ENCODE peak calls at places on chromosomes 2 and 18, in seven cellular contexts. G is lower leg skin; K is cerebellar cortex; F is globus pallidus; W is effector memory CD4-positive, alpha-beta T cell; A is AG10803; D is GM13977. Y is an unnamed sample.

GRCh38 chr2:226526731-226527130 is 272.9 kb downstream of the IRS1 start:
- DNase-seq in G (no peak), A (peak; percentile 60), F (no peak), D (no peak), W (no peak), K (no peak), Y (no peak)

GRCh38 chr2:104412384-104412783 is 441.5 kb upstream of the POU3F3 start:
- DNase-seq in A (peak; percentile 20), D (peak; percentile 60), K (peak; percentile 33), F (peak; percentile 77), W (no peak), G (no peak), Y (no peak)

GRCh38 chr2:233056961-233057605 is 3.1 kb upstream of the INPP5D start:
- DNase-seq in K (no peak), A (no peak), G (no peak), F (no peak), D (no peak), W (no peak), Y (no peak)

GRCh38 chr2:204116154-204116792 is 179.7 kb downstream of the ICOS start:
- DNase-seq in W (no peak), G (no peak), K (peak; percentile 34), D (no peak), A (no peak), F (peak; percentile 78), Y (no peak)

GRCh38 chr2:218002792-218003191 is at the start of gene TNS1:
- DNase-seq in D (no peak), K (no peak), G (no peak), F (no peak), A (peak; percentile 64), W (no peak), Y (no peak)

GRCh38 chr18:31977270-31977872 is 34.4 kb upstream of the TRAPPC8 start:
- DNase-seq in K (peak; percentile 67), F (peak; percentile 68), D (no peak), G (no peak), W (peak; percentile 20), A (peak; percentile 60), Y (peak; percentile 32)

GRCh38 chr2:160651416-160652200 is 158.0 kb upstream of the RBMS1 start:
- DNase-seq in D (no peak), K (no peak), W (no peak), A (peak; percentile 54), F (no peak), G (no peak), Y (no peak)

GRCh38 chr2:231604685-231605606 is 12.3 kb downstream of the TEX44 start:
- DNase-seq in K (peak; percentile 99), W (peak; percentile 99), A (peak; percentile 98), D (peak; percentile 99), G (peak; percentile 97), F (peak; percentile 100), Y (peak; percentile 94)

GRCh38 chr2:188813315-188813714 is 160.9 kb upstream of the COL3A1 start:
- DNase-seq in D (no peak), W (no peak), F (no peak), K (no peak), A (peak; percentile 72), G (no peak), Y (peak; percentile 48)

GRCh38 chr2:152822669-152823068 is 104.2 kb downstream of the ARL6IP6 start:
- DNase-seq in D (no peak), A (no peak), F (no peak), G (no peak), K (no peak), W (no peak), Y (no peak)

GRCh38 chr2:1677833-1678165 is 66.5 kb downstream of the PXDN start:
- DNase-seq in A (no peak), G (no peak), K (no peak), D (no peak), W (no peak), F (no peak), Y (no peak)

GRCh38 chr2:127566576-127566975 is 31.1 kb downstream of the MYO7B start:
- DNase-seq in G (no peak), A (no peak), F (no peak), K (no peak), D (no peak), W (no peak), Y (no peak)

GRCh38 chr2:128307595-128307994 is 11.1 kb downstream of the HS6ST1 start:
- DNase-seq in K (no peak), F (no peak), A (no peak), W (no peak), D (no peak), G (no peak), Y (no peak)

GRCh38 chr18:59308201-59309014 is 10.0 kb downstream of the CPLX4 start:
- DNase-seq in D (peak; percentile 76), W (peak; percentile 42), K (peak; percentile 25), G (peak; percentile 35), A (peak; percentile 57), F (peak; percentile 43), Y (peak; percentile 54)

GRCh38 chr2:26033270-26033768 is 565 bp upstream of the RAB10 start:
- DNase-seq in F (peak; percentile 58), W (no peak), G (peak; percentile 78), D (peak; percentile 48), A (peak; percentile 76), K (peak; percentile 83), Y (peak; percentile 84)

GRCh38 chr2:128315829-128316776 is 2.6 kb downstream of the HS6ST1 start:
- DNase-seq in G (peak; percentile 12), A (peak; percentile 70), D (no peak), W (no peak), K (no peak), F (no peak), Y (no peak)

GRCh38 chr2:10557506-10558265 is 109.6 kb upstream of the ODC1 start:
- DNase-seq in A (no peak), G (no peak), K (no peak), W (no peak), D (no peak), F (no peak), Y (no peak)

GRCh38 chr2:37911296-37911888 is 13.7 kb upstream of the RMDN2 start:
- DNase-seq in W (no peak), D (no peak), F (no peak), G (no peak), K (no peak), A (peak; percentile 40), Y (no peak)

GRCh38 chr2:201618744-201619654 is 24.3 kb downstream of the TMEM237 start:
- DNase-seq in D (no peak), G (peak; percentile 21), W (no peak), A (peak; percentile 71), K (no peak), F (peak; percentile 55), Y (no peak)

GRCh38 chr2:128786296-128786695 is 467.6 kb upstream of the HS6ST1 start:
- DNase-seq in F (no peak), K (no peak), A (no peak), D (no peak), W (no peak), G (no peak), Y (no peak)

GRCh38 chr2:193272011-193272410 is 1077.3 kb upstream of the TMEFF2 start:
- DNase-seq in G (no peak), W (no peak), K (no peak), F (no peak), D (no peak), A (no peak), Y (no peak)

Y was measured in mammary epithelial cell.